ENCODE peak calls at places on chromosomes 2 and 18, in four cellular contexts. F, A, L and C are unnamed samples.

GRCh38 chr2:144477281-144477942 is 42.5 kb downstream of the ZEB2 start:
- DNase-seq in F (no peak), A (no peak), L (no peak), C (no peak)

GRCh38 chr18:58102020-58102419 is 58.0 kb downstream of the NEDD4L start:
- DNase-seq in F (no peak), A (no peak), L (no peak), C (no peak)

GRCh38 chr2:46097714-46098480 is 199.3 kb upstream of the EPAS1 start:
- DNase-seq in F (peak), A (peak), L (peak), C (no peak)

GRCh38 chr2:107414376-107414775 is 412.3 kb upstream of the RGPD4 start:
- DNase-seq in F (peak), A (no peak), L (peak), C (no peak)

GRCh38 chr2:197208841-197209240 is 101.7 kb downstream of the ANKRD44 start:
- DNase-seq in F (no peak), A (no peak), L (no peak), C (no peak)

GRCh38 chr2:26772064-26773001 is 8.2 kb downstream of the SLC35F6 start:
- DNase-seq in F (peak), A (peak), L (peak), C (no peak)

GRCh38 chr2:180979086-180979934 is 1.1 kb upstream of the UBE2E3 start:
- DNase-seq in F (peak), A (no peak), L (peak), C (no peak)

GRCh38 chr2:240790370-240791210 is 29.4 kb downstream of the KIF1A start:
- DNase-seq in F (no peak), A (no peak), L (no peak), C (no peak)

GRCh38 chr2:83817511-83817910 is 641.6 kb downstream of the SUCLG1 start:
- DNase-seq in F (no peak), A (no peak), L (no peak), C (no peak)

GRCh38 chr2:215499330-215499729 is 63.5 kb upstream of the FN1 start:
- DNase-seq in F (peak), A (no peak), L (no peak), C (no peak)

GRCh38 chr2:88843061-88843460 is 151.6 kb downstream of the RPIA start:
- DNase-seq in F (no peak), A (no peak), L (no peak), C (no peak)

GRCh38 chr2:200104015-200104414 is 148.6 kb downstream of the MAIP1 start:
- DNase-seq in F (peak), A (no peak), L (peak), C (no peak)

GRCh38 chr2:214465386-214466146 is 54.7 kb downstream of the VWC2L start:
- DNase-seq in F (peak), A (no peak), L (peak), C (no peak)

GRCh38 chr2:26412091-26412673 is 10.5 kb downstream of the DRC1 start:
- DNase-seq in F (peak), A (no peak), L (peak), C (no peak)

GRCh38 chr2:11175293-11175795 is 20.1 kb downstream of the SLC66A3 start:
- DNase-seq in F (peak), A (no peak), L (peak), C (no peak)

GRCh38 chr2:182047544-182047943 is 61.9 kb downstream of the PPP1R1C start:
- DNase-seq in F (peak), A (no peak), L (no peak), C (no peak)

GRCh38 chr2:206572725-206573124 is 69.6 kb upstream of the FAM237A start:
- DNase-seq in F (no peak), A (no peak), L (no peak), C (no peak)

GRCh38 chr2:199366406-199366805 is 91.3 kb downstream of the SATB2 start:
- DNase-seq in F (no peak), A (no peak), L (no peak), C (no peak)

GRCh38 chr18:34866739-34867138 is 156.6 kb downstream of the DTNA start:
- DNase-seq in F (peak), A (no peak), L (no peak), C (peak)